ENCODE peak calls at places on chromosomes 5 and 9, in eight cellular contexts. U is head of caudate nucleus, R is NCI-H2171 treated with DMSO at 0.1 percent for 48 hours, H is cerebellar cortex, S is tibial artery, Y is MV-4-11, A is HT-29, G is kidney glomerular epithelial cell. D is an unnamed sample.

GRCh38 chr9:4241552-4241951 is 58.3 kb downstream of the GLIS3 start:
- DNase-seq in U (no peak), R (no peak), H (no peak), S (no peak), Y (no peak), A (no peak), G (no peak), D (no peak)

GRCh38 chr5:113574417-113574816 is 60.9 kb downstream of the YTHDC2 start:
- DNase-seq in U (no peak), R (no peak), H (peak), S (no peak), Y (no peak), A (no peak), G (peak), D (peak)

GRCh38 chr5:32074401-32074800 is 99.7 kb downstream of the GOLPH3 start:
- DNase-seq in U (no peak), R (no peak), H (no peak), S (no peak), Y (no peak), A (peak), G (no peak), D (no peak)

GRCh38 chr9:127523312-127523851 is 72.1 kb downstream of the LRSAM1 start:
- DNase-seq in U (no peak), R (no peak), H (no peak), S (no peak), Y (peak), A (peak), G (peak), D (no peak)

GRCh38 chr9:2018162-2018643 is 3.1 kb downstream of the SMARCA2 start:
- DNase-seq in U (no peak), R (peak), H (no peak), S (no peak), Y (peak), A (no peak), G (no peak), D (no peak)

GRCh38 chr9:134671341-134672113 is 29.9 kb downstream of the COL5A1 start:
- DNase-seq in U (no peak), R (no peak), H (no peak), S (no peak), Y (no peak), A (no peak), G (no peak), D (no peak)

GRCh38 chr5:115100556-115100955 is 69.2 kb downstream of the TRIM36 start:
- DNase-seq in U (no peak), R (peak), H (no peak), S (no peak), Y (no peak), A (no peak), G (no peak), D (no peak)

GRCh38 chr5:180069589-180070247 is 1.8 kb downstream of the RNF130 start:
- DNase-seq in U (peak), R (no peak), H (peak), S (peak), Y (peak), A (no peak), G (no peak), D (no peak)

GRCh38 chr5:125088522-125089105 is 342.2 kb upstream of the ZNF608 start:
- DNase-seq in U (no peak), R (no peak), H (no peak), S (no peak), Y (no peak), A (no peak), G (no peak), D (no peak)

GRCh38 chr5:135433626-135434426 is 13.3 kb downstream of the DCANP1 start:
- DNase-seq in U (no peak), R (no peak), H (peak), S (no peak), Y (peak), A (no peak), G (no peak), D (no peak)

GRCh38 chr5:31678180-31678579 is 39.2 kb downstream of the PDZD2 start:
- DNase-seq in U (no peak), R (no peak), H (no peak), S (no peak), Y (no peak), A (no peak), G (no peak), D (no peak)

GRCh38 chr5:103092676-103093075 is 27.3 kb downstream of the GIN1 start:
- DNase-seq in U (no peak), R (no peak), H (no peak), S (no peak), Y (no peak), A (no peak), G (no peak), D (no peak)

GRCh38 chr9:22395585-22396205 is 50.9 kb upstream of the DMRTA1 start:
- DNase-seq in U (no peak), R (peak), H (no peak), S (no peak), Y (no peak), A (peak), G (peak), D (peak)

GRCh38 chr5:151772029-151772867 is 494 bp downstream of the G3BP1 start:
- DNase-seq in U (no peak), R (no peak), H (peak), S (peak), Y (peak), A (peak), G (no peak), D (no peak)

GRCh38 chr5:141747152-141747640 is 65.2 kb upstream of the ARAP3 start:
- DNase-seq in U (peak), R (peak), H (peak), S (peak), Y (no peak), A (peak), G (peak), D (peak)

GRCh38 chr5:142235050-142235797 is 89.6 kb downstream of the SPRY4 start:
- DNase-seq in U (no peak), R (peak), H (no peak), S (no peak), Y (no peak), A (no peak), G (no peak), D (no peak)

GRCh38 chr5:57608542-57608941 is 125.9 kb upstream of the ACTBL2 start:
- DNase-seq in U (no peak), R (no peak), H (no peak), S (no peak), Y (no peak), A (no peak), G (no peak), D (no peak)